ENCODE peak calls at places on chromosomes 13 and 19, in four cellular contexts. One of them, this sample, is unnamed.

GRCh38 chr19:45547211-45547770 is 37.3 kb downstream of the OPA3 start:
- DNase-seq in IMR-90: no peak
- DNase-seq in PC-9: no peak
- DNase-seq in Caco-2: no peak
- DNase-seq in this sample: no peak

GRCh38 chr19:37077615-37077928 is 661 bp upstream of the ZNF420 start:
- DNase-seq in Caco-2: no peak
- DNase-seq in PC-9: no peak
- DNase-seq in IMR-90: peak
- DNase-seq in this sample: no peak

GRCh38 chr13:100707818-100708740 is 33.5 kb upstream of the TMTC4 start:
- DNase-seq in IMR-90: no peak
- DNase-seq in Caco-2: no peak
- DNase-seq in PC-9: no peak
- DNase-seq in this sample: no peak

GRCh38 chr19:50249636-50250035 is 46.2 kb downstream of the MYH14 start:
- DNase-seq in IMR-90: no peak
- DNase-seq in Caco-2: no peak
- DNase-seq in PC-9: no peak
- DNase-seq in this sample: no peak

GRCh38 chr19:10395853-10396355 is 7.4 kb downstream of the CDC37 start:
- DNase-seq in Caco-2: no peak
- DNase-seq in PC-9: no peak
- DNase-seq in IMR-90: no peak
- DNase-seq in this sample: no peak

GRCh38 chr13:27997904-27998522 is 9.5 kb upstream of the URAD start:
- DNase-seq in PC-9: no peak
- DNase-seq in IMR-90: peak
- DNase-seq in Caco-2: peak
- DNase-seq in this sample: no peak

GRCh38 chr13:71861769-71862168 is 5.2 kb downstream of the DACH1 start:
- DNase-seq in Caco-2: no peak
- DNase-seq in PC-9: no peak
- DNase-seq in IMR-90: no peak
- DNase-seq in this sample: no peak

GRCh38 chr19:15452111-15453047 is 2.6 kb upstream of the WIZ start:
- DNase-seq in Caco-2: peak
- DNase-seq in IMR-90: peak
- DNase-seq in PC-9: peak
- DNase-seq in this sample: peak

GRCh38 chr19:16235811-16236710 is 38.4 kb downstream of the AP1M1 start:
- DNase-seq in PC-9: no peak
- DNase-seq in IMR-90: no peak
- DNase-seq in Caco-2: no peak
- DNase-seq in this sample: no peak

GRCh38 chr19:10395003-10395402 is 8.3 kb downstream of the CDC37 start:
- DNase-seq in PC-9: no peak
- DNase-seq in IMR-90: no peak
- DNase-seq in Caco-2: no peak
- DNase-seq in this sample: no peak